ENCODE peak calls at places on chromosomes 7 and 10, in four cellular contexts. E, V, T and Z are unnamed samples.
A peak's percentile ranks its signal among the peaks of the same experiment; 100 is the strongest.

GRCh38 chr10:93445978-93446720 is 36.0 kb downstream of the MYOF start:
- DNase-seq in E (no peak), V (no peak), T (peak; percentile 68), Z (no peak)

GRCh38 chr10:117007080-117007479 is 2.1 kb upstream of the SHTN1 start:
- DNase-seq in E (no peak), V (no peak), T (peak; percentile 85), Z (peak; percentile 72)

GRCh38 chr7:73976761-73977625 is 51.0 kb upstream of the ELN start:
- DNase-seq in E (no peak), V (no peak), T (no peak), Z (no peak)

GRCh38 chr7:80675090-80675489 is 36.6 kb downstream of the CD36 start:
- DNase-seq in E (no peak), V (no peak), T (peak; percentile 65), Z (no peak)

GRCh38 chr7:102189756-102190155 is 96.9 kb upstream of the SH2B2 start:
- DNase-seq in E (no peak), V (no peak), T (no peak), Z (no peak)

GRCh38 chr10:131561897-131562296 is 250.4 kb upstream of the TCERG1L start:
- DNase-seq in E (no peak), V (no peak), T (no peak), Z (no peak)

GRCh38 chr10:84008878-84009277 is 130.4 kb upstream of the GHITM start:
- DNase-seq in E (peak; percentile 57), V (no peak), T (no peak), Z (no peak)

GRCh38 chr7:125563964-125564529 is 634.4 kb upstream of the POT1 start:
- DNase-seq in E (no peak), V (no peak), T (no peak), Z (no peak)

GRCh38 chr10:47013469-47014169 is 102.4 kb downstream of the PTPN20 start:
- DNase-seq in E (no peak), V (no peak), T (no peak), Z (no peak)

GRCh38 chr10:92173996-92174395 is 116.9 kb downstream of the CPEB3 start:
- DNase-seq in E (no peak), V (no peak), T (no peak), Z (no peak)

GRCh38 chr7:26696978-26697377 is 167.4 kb downstream of the SKAP2 start:
- DNase-seq in E (peak; percentile 15), V (no peak), T (no peak), Z (no peak)

GRCh38 chr10:70593513-70593890 is 9.0 kb downstream of the PRF1 start:
- DNase-seq in E (no peak), V (peak; percentile 6), T (no peak), Z (no peak)

GRCh38 chr10:132455986-132456847 is 59.2 kb downstream of the PWWP2B start:
- DNase-seq in E (no peak), V (no peak), T (no peak), Z (no peak)

GRCh38 chr10:42989481-42989921 is 87.4 kb upstream of the RET start:
- DNase-seq in E (no peak), V (no peak), T (no peak), Z (no peak)

GRCh38 chr7:96589038-96589437 is 120.6 kb downstream of the SEM1 start:
- DNase-seq in E (no peak), V (no peak), T (no peak), Z (no peak)

GRCh38 chr7:96287168-96287567 is 34.7 kb downstream of the SLC25A13 start:
- DNase-seq in E (no peak), V (no peak), T (no peak), Z (no peak)

GRCh38 chr7:28329616-28330373 is 82.5 kb upstream of the CREB5 start:
- DNase-seq in E (peak; percentile 64), V (no peak), T (no peak), Z (no peak)

GRCh38 chr7:36497775-36498174 is 108.1 kb downstream of the ANLN start:
- DNase-seq in E (no peak), V (no peak), T (no peak), Z (no peak)

GRCh38 chr7:101179117-101179779 is 845 bp downstream of the NAT16 start:
- DNase-seq in E (no peak), V (no peak), T (no peak), Z (no peak)

GRCh38 chr7:137989127-137989526 is 12.8 kb downstream of the CREB3L2 start:
- DNase-seq in E (no peak), V (no peak), T (no peak), Z (no peak)

GRCh38 chr7:47521041-47521795 is 60.7 kb downstream of the TNS3 start:
- DNase-seq in E (no peak), V (no peak), T (no peak), Z (no peak)

GRCh38 chr7:91019686-91020385 is 244.4 kb upstream of the FZD1 start:
- DNase-seq in E (no peak), V (no peak), T (no peak), Z (no peak)

GRCh38 chr7:139797607-139798006 is 19.8 kb upstream of the HIPK2 start:
- DNase-seq in E (no peak), V (no peak), T (no peak), Z (peak; percentile 11)

GRCh38 chr7:55335151-55335550 is 30.0 kb upstream of the LANCL2 start:
- DNase-seq in E (no peak), V (no peak), T (no peak), Z (no peak)
- H3K4me3 ChIP-seq in E (no peak overlapping the region), V (no peak overlapping the region), T (no peak overlapping the region), Z (no peak overlapping the region)

GRCh38 chr7:92043637-92044036 is 90.6 kb downstream of the CYP51A1 start:
- DNase-seq in E (no peak), V (no peak), T (no peak), Z (no peak)
- H3K4me3 ChIP-seq in E (no peak overlapping the region), V (no peak overlapping the region), T (no peak overlapping the region), Z (no peak overlapping the region)

GRCh38 chr10:124603376-124604213 is 140.6 kb downstream of the FAM53B start:
- DNase-seq in E (no peak), V (no peak), T (no peak), Z (no peak)

GRCh38 chr10:124602646-124603365 is 141.2 kb downstream of the LHPP start:
- DNase-seq in E (no peak), V (no peak), T (no peak), Z (no peak)

GRCh38 chr10:124601016-124601415 is 139.4 kb downstream of the LHPP start:
- DNase-seq in E (no peak), V (no peak), T (no peak), Z (no peak)

GRCh38 chr10:124601431-124602120 is 140.0 kb downstream of the LHPP start:
- DNase-seq in E (peak; percentile 54), V (no peak), T (no peak), Z (no peak)

DNA sequence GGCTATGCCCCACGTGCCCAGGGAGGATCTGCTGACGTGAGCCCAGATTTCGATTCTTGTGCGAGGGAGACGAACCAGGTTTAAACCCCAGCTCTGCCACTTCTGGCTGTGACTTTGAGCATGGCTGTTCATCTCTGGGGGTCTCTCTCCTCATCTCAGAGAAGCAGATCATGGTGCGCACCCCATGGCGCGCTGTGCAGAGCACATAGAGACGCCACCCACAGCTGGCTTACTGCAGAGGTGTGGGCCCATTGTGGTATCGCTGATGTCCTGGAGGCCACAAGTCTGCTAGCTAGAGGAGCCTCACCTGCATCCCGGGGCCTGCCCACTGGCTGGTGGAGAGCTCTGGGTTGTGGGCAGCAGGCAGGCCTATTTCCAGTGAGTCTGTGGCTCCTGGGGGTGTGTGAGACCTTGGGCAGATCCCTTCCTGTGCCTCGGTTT is 140.5 kb downstream of the LHPP start:
- DNase-seq in E (no peak), V (no peak), T (no peak), Z (no peak)
- H3K4me3 ChIP-seq in E (no peak overlapping the region), V (no peak overlapping the region), T (no peak overlapping the region), Z (no peak overlapping the region)

GRCh38 chr7:31263363-31263762 is 77.2 kb downstream of the NEUROD6 start:
- DNase-seq in E (no peak), V (no peak), T (peak; percentile 83), Z (no peak)
- H3K4me3 ChIP-seq in E (no peak overlapping the region), V (no peak overlapping the region), T (no peak overlapping the region), Z (no peak overlapping the region)

DNA sequence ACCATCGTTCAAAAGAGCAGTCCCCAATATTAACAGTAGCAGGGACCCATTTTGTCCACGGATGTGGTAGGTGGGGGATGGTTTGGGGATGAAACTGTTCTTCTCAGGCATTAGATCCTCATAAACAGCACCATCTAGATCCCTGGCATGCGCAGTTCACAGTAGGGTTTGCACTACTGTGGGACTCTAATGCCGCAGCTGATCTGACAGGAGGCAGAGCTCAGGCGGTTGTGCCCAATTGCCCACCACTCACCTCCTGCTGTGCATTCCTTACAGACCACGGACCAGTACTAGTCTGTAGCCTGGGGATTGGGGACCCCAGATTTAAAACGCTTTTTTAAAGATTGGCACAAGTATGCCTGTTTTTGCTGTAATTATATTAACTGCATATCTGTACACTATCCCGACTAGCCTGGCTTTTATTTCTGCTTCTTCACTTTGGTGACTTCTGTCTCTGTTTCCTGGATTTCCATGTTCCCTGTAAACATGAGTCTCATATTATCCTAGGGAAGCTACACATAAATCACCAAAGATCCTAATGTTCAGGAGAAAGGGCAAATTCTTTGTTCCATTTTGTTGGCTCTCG is 163.3 kb upstream of the AKR1E2 start:
- DNase-seq in E (no peak), V (no peak), T (no peak), Z (peak; percentile 64)
- H3K4me3 ChIP-seq in E (no peak overlapping the region), V (no peak overlapping the region), T (no peak overlapping the region), Z (no peak overlapping the region)

DNA sequence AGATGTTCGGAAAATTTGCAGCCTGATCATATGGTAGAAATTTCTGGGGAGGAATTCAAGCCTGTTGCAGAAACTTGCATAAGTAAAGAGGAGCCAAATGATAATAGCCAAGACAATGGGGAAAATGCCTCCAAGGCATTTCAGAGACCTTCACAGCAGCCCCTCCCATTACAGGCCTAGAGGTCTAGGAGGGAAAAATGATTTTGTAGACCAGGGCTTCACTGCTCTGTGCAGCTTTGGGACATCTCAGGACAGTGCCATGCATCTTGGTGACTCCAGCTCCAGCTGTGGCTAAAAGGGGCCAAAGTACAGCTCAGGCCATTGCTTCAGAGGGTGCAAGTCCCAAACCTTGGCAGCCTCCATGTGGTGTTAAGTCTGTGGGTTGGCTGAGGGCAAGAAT is 50.6 kb upstream of the CYP2C18 start:
- DNase-seq in E (no peak), V (no peak), T (no peak), Z (no peak)
- H3K4me3 ChIP-seq in E (no peak overlapping the region), V (no peak overlapping the region), T (no peak overlapping the region), Z (no peak overlapping the region)

GRCh38 chr10:29412452-29413004 is 123.7 kb downstream of the LYZL1 start:
- DNase-seq in E (no peak), V (no peak), T (no peak), Z (no peak)
- H3K4me3 ChIP-seq in E (no peak overlapping the region), V (peak overlapping the region; percentile 10), T (no peak overlapping the region), Z (no peak overlapping the region)

DNA sequence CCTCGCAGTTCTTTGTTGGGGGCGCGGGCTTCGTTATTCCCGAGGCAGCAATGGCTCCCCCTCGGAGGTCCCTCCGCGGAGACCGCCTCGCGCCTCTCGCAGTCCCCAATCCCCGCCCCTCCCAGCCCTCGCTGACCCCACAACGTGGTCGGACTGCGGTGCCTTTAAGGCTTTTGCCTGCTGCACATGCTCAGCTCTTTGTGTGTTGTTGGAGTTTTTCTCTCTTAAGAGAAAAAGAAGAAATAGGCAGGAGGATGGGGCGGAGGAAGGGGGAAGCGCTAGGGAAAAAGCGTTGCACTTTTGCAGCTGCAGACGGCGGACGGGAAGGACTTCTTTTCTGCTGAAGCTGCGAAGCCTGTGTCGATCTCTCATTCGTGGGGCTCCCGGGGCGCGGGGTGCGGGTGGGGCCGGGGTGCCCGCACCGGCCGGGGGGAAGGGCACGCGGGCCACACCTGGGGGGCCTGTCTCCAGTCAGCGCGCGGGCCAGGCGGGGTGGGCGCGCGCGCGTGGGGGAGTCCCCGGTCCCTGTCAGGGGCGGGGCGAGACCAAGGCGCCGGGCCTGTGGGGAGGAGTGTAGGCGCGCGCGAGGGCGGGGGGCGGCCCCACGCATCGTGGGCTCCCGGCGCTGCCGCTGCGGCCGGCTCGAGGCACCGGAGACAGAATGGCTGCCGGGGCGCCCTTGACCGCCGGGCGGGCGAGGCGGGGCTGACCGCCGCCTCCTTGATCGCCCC is 445 bp upstream of the ATRNL1 start:
- DNase-seq in E (peak; percentile 39), V (no peak), T (peak; percentile 5), Z (peak; percentile 62)
- H3K4me3 ChIP-seq in E (peak overlapping the region; percentile 55), V (peak overlapping the region; percentile 85), T (peak overlapping the region; percentile 37), Z (peak overlapping the region; percentile 55)